ENCODE peak calls at places on chromosomes 12 and 14, in eight cellular contexts. J, T, S, N, D, Y, O and K are unnamed samples.

GRCh38 chr12:91189526-91189925 is 6.9 kb upstream of the DCN start:
- DNase-seq in S (no peak), N (no peak), D (peak), T (no peak), O (no peak), J (peak), Y (no peak), K (no peak)

GRCh38 chr12:67811437-67812361 is 163.2 kb downstream of the DYRK2 start:
- DNase-seq in D (peak), N (peak), Y (no peak), T (no peak), O (no peak), S (no peak), J (no peak), K (no peak)

GRCh38 chr12:122793685-122794106 is 19.3 kb downstream of the CCDC62 start:
- DNase-seq in S (peak), N (peak), Y (no peak), J (peak), D (peak), O (no peak), T (no peak), K (no peak)

GRCh38 chr12:60123443-60124000 is 527.7 kb downstream of the SLC16A7 start:
- DNase-seq in J (peak), S (no peak), T (no peak), Y (no peak), D (no peak), N (peak), O (no peak), K (no peak)

GRCh38 chr12:12467701-12468218 is 94.9 kb downstream of the DUSP16 start:
- DNase-seq in D (no peak), S (no peak), T (no peak), O (peak), Y (peak), N (no peak), J (no peak), K (no peak)

GRCh38 chr12:42281281-42281680 is 43.2 kb upstream of the YAF2 start:
- DNase-seq in D (no peak), O (no peak), J (no peak), Y (no peak), S (no peak), T (no peak), N (no peak), K (no peak)

GRCh38 chr12:3046441-3047200 is 30.6 kb upstream of the TSPAN9 start:
- DNase-seq in D (peak), Y (peak), T (peak), O (no peak), J (peak), N (peak), S (no peak), K (no peak)

GRCh38 chr14:32593290-32593942 is 264.3 kb downstream of the AKAP6 start:
- DNase-seq in S (no peak), J (peak), T (no peak), N (peak), D (peak), O (no peak), Y (no peak), K (no peak)

GRCh38 chr12:58741226-58741625 is 179.1 kb downstream of the LRIG3 start:
- DNase-seq in D (no peak), J (no peak), N (no peak), Y (no peak), S (no peak), T (no peak), O (no peak), K (no peak)